ENCODE peak calls at places on chromosomes 3 and 15, in eight cellular contexts. D is fibroblast of pulmonary artery; T is CD4-positive, alpha-beta memory T cell; M is HCT116; N is NCI-H748 treated with DMSO at 0.1 percent for 48 hours; P is NCI-H2081; V is SIG-M5; L is stimulated activated CD4-positive, alpha-beta T cell treated with anti-CD3 and anti-CD28 coated beads, Interleukin-2, amount 100 ng/mL, for 48 hours. W is an unnamed sample.

GRCh38 chr3:20340324-20340928 is 154.4 kb upstream of the SGO1 start:
- DNase-seq in D (peak), T (peak), M (peak), N (no peak), P (peak), V (no peak), L (peak), W (peak)

GRCh38 chr3:13069495-13069894 is 3.7 kb downstream of the IQSEC1 start:
- DNase-seq in D (no peak), T (peak), M (no peak), N (no peak), P (peak), V (no peak), L (peak), W (no peak)

GRCh38 chr15:98121514-98121913 is 161.0 kb downstream of the ARRDC4 start:
- DNase-seq in D (no peak), T (no peak), M (no peak), N (no peak), P (no peak), V (no peak), L (no peak), W (no peak)

GRCh38 chr3:179840985-179841384 is 188.1 kb downstream of the USP13 start:
- DNase-seq in D (peak), T (no peak), M (no peak), N (no peak), P (no peak), V (no peak), L (no peak), W (no peak)

GRCh38 chr3:138408751-138409161 is 25.7 kb upstream of the ESYT3 start:
- DNase-seq in D (no peak), T (no peak), M (no peak), N (no peak), P (no peak), V (no peak), L (no peak), W (no peak)

GRCh38 chr3:38543602-38544001 is 47.5 kb downstream of the EXOG start:
- DNase-seq in D (no peak), T (no peak), M (no peak), N (no peak), P (no peak), V (no peak), L (no peak), W (no peak)

GRCh38 chr3:176971613-176972174 is 225.6 kb downstream of the TBL1XR1 start:
- DNase-seq in D (no peak), T (no peak), M (no peak), N (no peak), P (no peak), V (no peak), L (no peak), W (no peak)

GRCh38 chr3:16378920-16379319 is 113.9 kb downstream of the OXNAD1 start:
- DNase-seq in D (no peak), T (no peak), M (no peak), N (no peak), P (no peak), V (no peak), L (no peak), W (no peak)

GRCh38 chr3:190926619-190927018 is 64.1 kb upstream of the GMNC start:
- DNase-seq in D (no peak), T (no peak), M (no peak), N (no peak), P (no peak), V (no peak), L (no peak), W (no peak)

GRCh38 chr15:93063796-93064690 is 25.0 kb downstream of the RGMA start:
- DNase-seq in D (no peak), T (no peak), M (no peak), N (no peak), P (no peak), V (no peak), L (no peak), W (no peak)

GRCh38 chr15:85649372-85649771 is 145.4 kb downstream of the KLHL25 start:
- DNase-seq in D (peak), T (no peak), M (no peak), N (no peak), P (no peak), V (peak), L (no peak), W (peak)

GRCh38 chr3:100737334-100737733 is 28.0 kb downstream of the TFG start:
- DNase-seq in D (peak), T (no peak), M (no peak), N (no peak), P (peak), V (no peak), L (no peak), W (no peak)

GRCh38 chr15:39591896-39592315 is 11.0 kb downstream of the THBS1 start:
- DNase-seq in D (peak), T (no peak), M (no peak), N (no peak), P (no peak), V (no peak), L (no peak), W (no peak)

GRCh38 chr3:63964287-63965073 is 52.3 kb upstream of the SCAANT1 start:
- DNase-seq in D (no peak), T (no peak), M (no peak), N (no peak), P (no peak), V (no peak), L (no peak), W (no peak)

GRCh38 chr3:192850501-192850981 is 67.1 kb downstream of the MB21D2 start:
- DNase-seq in D (no peak), T (no peak), M (no peak), N (no peak), P (no peak), V (no peak), L (peak), W (peak)

GRCh38 chr3:52289338-52289746 is 1.7 kb downstream of the GLYCTK start:
- DNase-seq in D (no peak), T (no peak), M (no peak), N (no peak), P (no peak), V (no peak), L (no peak), W (no peak)

GRCh38 chr3:153144779-153145178 is 17.2 kb upstream of the RAP2B start:
- DNase-seq in D (peak), T (no peak), M (no peak), N (no peak), P (no peak), V (no peak), L (no peak), W (peak)

GRCh38 chr3:188749010-188749617 is 422.7 kb upstream of the TPRG1 start:
- DNase-seq in D (no peak), T (peak), M (peak), N (no peak), P (no peak), V (no peak), L (peak), W (no peak)

GRCh38 chr3:125512135-125512920 is 7.7 kb downstream of the SNX4 start:
- DNase-seq in D (peak), T (no peak), M (peak), N (no peak), P (peak), V (no peak), L (peak), W (no peak)

GRCh38 chr3:136518102-136518501 is 234.1 kb downstream of the STAG1 start:
- DNase-seq in D (no peak), T (no peak), M (no peak), N (no peak), P (no peak), V (no peak), L (no peak), W (no peak)

GRCh38 chr15:83278191-83278590 is 6.3 kb downstream of the BNC1 start:
- DNase-seq in D (peak), T (no peak), M (no peak), N (no peak), P (no peak), V (no peak), L (no peak), W (peak)

GRCh38 chr3:14636496-14637087 is 15.0 kb upstream of the CCDC174 start:
- DNase-seq in D (no peak), T (no peak), M (no peak), N (no peak), P (no peak), V (no peak), L (no peak), W (no peak)

GRCh38 chr3:45553469-45553974 is 41.0 kb upstream of the LIMD1 start:
- DNase-seq in D (peak), T (no peak), M (no peak), N (no peak), P (peak), V (no peak), L (no peak), W (no peak)

GRCh38 chr15:55992769-55993110 is 672 bp downstream of the NEDD4 start:
- DNase-seq in D (no peak), T (no peak), M (no peak), N (no peak), P (no peak), V (no peak), L (no peak), W (no peak)

W was measured in SW 1271.